ENCODE peak calls at places on chromosome 7, in five cellular contexts. O, H, N, A and Y are unnamed samples.
A peak's percentile ranks its signal among the peaks of the same experiment; 100 is the strongest.

GRCh38 chr7:135414850-135415439 is 95.0 kb downstream of the CNOT4 start:
- DNase-seq in N (peak; percentile 63), A (peak; percentile 75), H (peak; percentile 95), O (peak; percentile 64), Y (peak; percentile 50)

GRCh38 chr7:153887756-153888591 is 164.2 kb upstream of the DPP6 start:
- DNase-seq in H (peak; percentile 15), O (no peak), A (no peak), N (peak; percentile 38), Y (no peak)

GRCh38 chr7:129502708-129503685 is 666 bp downstream of the SMKR1 start:
- DNase-seq in A (peak; percentile 14), O (no peak), H (peak; percentile 63), N (peak; percentile 60), Y (no peak)

GRCh38 chr7:80275192-80275605 is 140.6 kb downstream of the GNAI1 start:
- DNase-seq in H (no peak), O (no peak), N (no peak), A (no peak), Y (no peak)

GRCh38 chr7:148927141-148927540 is 43.0 kb upstream of the EZH2 start:
- DNase-seq in O (no peak), H (no peak), A (no peak), N (no peak), Y (no peak)

GRCh38 chr7:69708857-69709256 is 110.6 kb downstream of the AUTS2 start:
- DNase-seq in O (no peak), H (no peak), A (peak; percentile 1), N (no peak), Y (peak; percentile 8)

GRCh38 chr7:44145969-44146897 is 5.1 kb upstream of the MYL7 start:
- DNase-seq in A (peak; percentile 32), O (peak; percentile 12), H (peak; percentile 95), N (peak; percentile 96), Y (no peak)

GRCh38 chr7:74214816-74215630 is 5.2 kb downstream of the LAT2 start:
- DNase-seq in N (no peak), O (no peak), A (no peak), H (no peak), Y (no peak)

GRCh38 chr7:40356871-40357676 is 222.3 kb downstream of the SUGCT start:
- DNase-seq in H (no peak), A (peak; percentile 7), N (no peak), O (peak; percentile 47), Y (peak; percentile 15)

GRCh38 chr7:73829505-73829904 is 1.3 kb upstream of the CLDN4 start:
- DNase-seq in O (no peak), N (no peak), H (peak; percentile 73), A (no peak), Y (peak; percentile 88)

GRCh38 chr7:5528071-5528814 is 104.6 kb upstream of the TNRC18 start:
- DNase-seq in N (no peak), O (peak; percentile 36), H (no peak), A (peak; percentile 39), Y (peak; percentile 76)

GRCh38 chr7:106047818-106048490 is 64.2 kb downstream of the SYPL1 start:
- DNase-seq in O (no peak), A (no peak), H (no peak), N (no peak), Y (no peak)

GRCh38 chr7:50262916-50263690 is 41.4 kb upstream of the IKZF1 start:
- DNase-seq in N (no peak), O (no peak), H (no peak), A (no peak), Y (no peak)
- H2BK5ac ChIP-seq in N (no peak overlapping the region), O (no peak overlapping the region), H (no peak overlapping the region), A (no peak overlapping the region), Y (no peak overlapping the region)

GRCh38 chr7:137885623-137886022 is 38.8 kb upstream of the DGKI start:
- DNase-seq in H (no peak), N (no peak), A (no peak), O (no peak), Y (no peak)

GRCh38 chr7:137882261-137882668 is 35.5 kb upstream of the DGKI start:
- DNase-seq in N (no peak), O (peak; percentile 100), H (peak; percentile 79), A (peak; percentile 91), Y (peak; percentile 54)

GRCh38 chr7:137880432-137880831 is 33.7 kb upstream of the DGKI start:
- DNase-seq in O (peak; percentile 77), N (no peak), A (peak; percentile 76), H (no peak), Y (peak; percentile 89)

GRCh38 chr7:137881607-137882260 is 35.0 kb upstream of the DGKI start:
- DNase-seq in N (no peak), H (no peak), A (no peak), O (no peak), Y (peak; percentile 23)

DNA sequence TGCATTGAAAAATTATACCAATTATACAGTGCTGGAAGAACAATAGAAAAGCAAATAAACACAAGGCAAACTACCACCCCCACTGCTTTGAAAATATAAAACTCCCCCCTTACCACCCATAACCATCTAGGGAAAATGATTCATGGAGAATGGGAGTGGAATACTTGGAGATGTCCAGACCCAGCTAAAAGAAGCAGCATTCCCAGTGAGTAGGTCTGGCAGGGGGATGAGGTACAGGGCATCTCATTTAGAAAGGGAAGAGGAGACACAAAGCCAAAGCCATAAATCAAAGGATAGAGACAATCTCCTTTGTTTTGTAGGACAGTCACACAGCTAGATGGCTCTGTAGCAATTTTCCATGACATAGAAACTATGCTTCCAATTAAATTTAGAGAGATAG is 36.0 kb upstream of the DGKI start:
- DNase-seq in N (no peak), O (peak; percentile 50), A (peak; percentile 12), H (no peak), Y (no peak)
- H3K9ac ChIP-seq in N (no peak overlapping the region), O (no peak overlapping the region), A (peak overlapping the region; percentile 69), H (no peak overlapping the region), Y (no peak overlapping the region)

GRCh38 chr7:100946111-100946510 is 3.2 kb upstream of the MUC3A start:
- DNase-seq in O (no peak), H (no peak), A (no peak), N (no peak), Y (no peak)

GRCh38 chr7:100943693-100944092 is 5.6 kb upstream of the MUC3A start:
- DNase-seq in O (no peak), A (no peak), N (no peak), H (no peak), Y (no peak)

GRCh38 chr7:100942038-100942774 is 7.1 kb upstream of the MUC3A start:
- DNase-seq in N (no peak), H (no peak), A (no peak), O (no peak), Y (no peak)

GRCh38 chr7:100946766-100947365 is 2.5 kb upstream of the MUC3A start:
- DNase-seq in A (no peak), N (no peak), H (no peak), O (no peak), Y (no peak)

DNA sequence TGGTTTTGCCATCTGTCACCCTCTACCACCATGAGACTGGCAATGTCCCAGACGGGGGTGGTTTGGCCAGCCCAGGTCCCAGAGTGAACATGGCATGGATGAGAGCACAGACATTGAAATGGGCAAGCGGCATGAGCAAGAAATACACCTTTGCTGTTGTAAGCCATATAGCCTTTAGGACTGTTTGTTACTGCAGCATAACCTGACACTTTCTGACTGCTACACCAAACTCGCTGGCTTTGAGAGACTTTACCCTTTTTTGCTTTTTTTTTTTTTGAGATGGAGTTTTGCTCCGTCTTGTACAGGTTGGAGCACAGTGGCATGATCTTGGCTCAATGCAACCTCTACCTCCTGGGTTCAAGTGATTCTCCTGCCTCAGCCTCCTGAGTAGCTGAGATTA is 5.2 kb upstream of the MUC3A start:
- DNase-seq in A (no peak), O (no peak), N (no peak), H (no peak), Y (no peak)
- H2BK5ac ChIP-seq in A (no peak overlapping the region), O (no peak overlapping the region), N (no peak overlapping the region), H (no peak overlapping the region), Y (no peak overlapping the region)

GRCh38 chr7:100611983-100612729 is at the start of gene MOSPD3:
- DNase-seq in O (peak; percentile 99), A (peak; percentile 100), N (peak; percentile 100), H (peak; percentile 100), Y (peak; percentile 99)

GRCh38 chr7:100612730-100613446 is 548 bp downstream of the MOSPD3 start:
- DNase-seq in H (no peak), A (peak; percentile 22), O (no peak), N (peak; percentile 62), Y (no peak)

GRCh38 chr7:100614308-100614861 is 2.0 kb downstream of the MOSPD3 start:
- DNase-seq in N (no peak), H (no peak), O (no peak), A (no peak), Y (no peak)

GRCh38 chr7:100613447-100614185 is 1.3 kb downstream of the MOSPD3 start:
- DNase-seq in H (no peak), O (no peak), A (no peak), N (no peak), Y (no peak)
- H3K9ac ChIP-seq in H (no peak overlapping the region), O (no peak overlapping the region), A (no peak overlapping the region), N (no peak overlapping the region), Y (no peak overlapping the region)